ENCODE peak calls at places on chromosomes 12 and 14, in ten cellular contexts. One of them, this sample, is unnamed.
A peak's percentile ranks its signal among the peaks of the same experiment; 100 is the strongest.

GRCh38 chr14:45284802-45285201 is 31.8 kb upstream of the MIS18BP1 start:
- DNase-seq in CD8-positive, alpha-beta T cell: no peak
- DNase-seq in foreskin fibroblast: no peak
- DNase-seq in nephron progenitor cell: no peak
- DNase-seq in fibroblast of villous mesenchyme: no peak
- DNase-seq in adrenal gland: no peak
- DNase-seq in AG04450: no peak
- DNase-seq in upper lobe of right lung: no peak
- DNase-seq in fibroblast of mammary gland: peak; percentile 2
- DNase-seq in osteocyte: no peak
- DNase-seq in this sample: no peak

GRCh38 chr12:124993568-124994434 is at the start of gene BRI3BP:
- DNase-seq in CD8-positive, alpha-beta T cell: peak; percentile 65
- DNase-seq in foreskin fibroblast: peak; percentile 41
- DNase-seq in nephron progenitor cell: peak; percentile 71
- DNase-seq in fibroblast of villous mesenchyme: peak; percentile 53
- DNase-seq in adrenal gland: peak; percentile 34
- DNase-seq in AG04450: no peak
- DNase-seq in upper lobe of right lung: peak; percentile 84
- DNase-seq in fibroblast of mammary gland: peak; percentile 41
- DNase-seq in osteocyte: no peak
- DNase-seq in this sample: no peak

GRCh38 chr12:122860854-122861585 is 25.8 kb downstream of the HIP1R start:
- DNase-seq in CD8-positive, alpha-beta T cell: peak; percentile 22
- DNase-seq in foreskin fibroblast: no peak
- DNase-seq in nephron progenitor cell: no peak
- DNase-seq in fibroblast of villous mesenchyme: no peak
- DNase-seq in adrenal gland: no peak
- DNase-seq in AG04450: no peak
- DNase-seq in upper lobe of right lung: peak; percentile 66
- DNase-seq in fibroblast of mammary gland: no peak
- DNase-seq in osteocyte: no peak
- DNase-seq in this sample: no peak

GRCh38 chr14:51310453-51311074 is 70.5 kb downstream of the TMX1 start:
- DNase-seq in CD8-positive, alpha-beta T cell: no peak
- DNase-seq in foreskin fibroblast: peak; percentile 63
- DNase-seq in nephron progenitor cell: no peak
- DNase-seq in fibroblast of villous mesenchyme: peak; percentile 77
- DNase-seq in adrenal gland: no peak
- DNase-seq in AG04450: peak; percentile 26
- DNase-seq in upper lobe of right lung: no peak
- DNase-seq in fibroblast of mammary gland: peak; percentile 85
- DNase-seq in osteocyte: no peak
- DNase-seq in this sample: no peak

GRCh38 chr14:96192975-96193805 is 11.4 kb upstream of the BDKRB2 start:
- DNase-seq in CD8-positive, alpha-beta T cell: no peak
- DNase-seq in foreskin fibroblast: no peak
- DNase-seq in nephron progenitor cell: no peak
- DNase-seq in fibroblast of villous mesenchyme: no peak
- DNase-seq in adrenal gland: no peak
- DNase-seq in AG04450: no peak
- DNase-seq in upper lobe of right lung: no peak
- DNase-seq in fibroblast of mammary gland: no peak
- DNase-seq in osteocyte: no peak
- DNase-seq in this sample: no peak

GRCh38 chr12:105601158-105601557 is 270.7 kb downstream of the C12orf75 start:
- DNase-seq in CD8-positive, alpha-beta T cell: no peak
- DNase-seq in foreskin fibroblast: no peak
- DNase-seq in nephron progenitor cell: no peak
- DNase-seq in fibroblast of villous mesenchyme: peak; percentile 29
- DNase-seq in adrenal gland: no peak
- DNase-seq in AG04450: no peak
- DNase-seq in upper lobe of right lung: no peak
- DNase-seq in fibroblast of mammary gland: no peak
- DNase-seq in osteocyte: no peak
- DNase-seq in this sample: no peak

GRCh38 chr12:30515351-30515750 is 180.3 kb downstream of the IPO8 start:
- DNase-seq in CD8-positive, alpha-beta T cell: no peak
- DNase-seq in foreskin fibroblast: peak; percentile 2
- DNase-seq in nephron progenitor cell: no peak
- DNase-seq in fibroblast of villous mesenchyme: peak; percentile 34
- DNase-seq in adrenal gland: no peak
- DNase-seq in AG04450: no peak
- DNase-seq in upper lobe of right lung: no peak
- DNase-seq in fibroblast of mammary gland: peak; percentile 45
- DNase-seq in osteocyte: no peak
- DNase-seq in this sample: no peak

GRCh38 chr12:95548056-95548538 is 3.2 kb downstream of the USP44 start:
- DNase-seq in CD8-positive, alpha-beta T cell: peak; percentile 26
- DNase-seq in foreskin fibroblast: peak; percentile 17
- DNase-seq in nephron progenitor cell: no peak
- DNase-seq in fibroblast of villous mesenchyme: no peak
- DNase-seq in adrenal gland: peak; percentile 55
- DNase-seq in AG04450: no peak
- DNase-seq in upper lobe of right lung: peak; percentile 74
- DNase-seq in fibroblast of mammary gland: peak; percentile 8
- DNase-seq in osteocyte: no peak
- DNase-seq in this sample: no peak

GRCh38 chr12:50132505-50133135 is 20.6 kb downstream of the COX14 start:
- DNase-seq in CD8-positive, alpha-beta T cell: no peak
- DNase-seq in foreskin fibroblast: no peak
- DNase-seq in nephron progenitor cell: no peak
- DNase-seq in fibroblast of villous mesenchyme: peak; percentile 60
- DNase-seq in adrenal gland: no peak
- DNase-seq in AG04450: no peak
- DNase-seq in upper lobe of right lung: no peak
- DNase-seq in fibroblast of mammary gland: peak; percentile 76
- DNase-seq in osteocyte: no peak
- DNase-seq in this sample: no peak

GRCh38 chr12:53942467-53942997 is 3.9 kb downstream of the HOXC13 start:
- DNase-seq in CD8-positive, alpha-beta T cell: no peak
- DNase-seq in foreskin fibroblast: no peak
- DNase-seq in nephron progenitor cell: no peak
- DNase-seq in fibroblast of villous mesenchyme: no peak
- DNase-seq in adrenal gland: no peak
- DNase-seq in AG04450: no peak
- DNase-seq in upper lobe of right lung: no peak
- DNase-seq in fibroblast of mammary gland: no peak
- DNase-seq in osteocyte: no peak
- DNase-seq in this sample: no peak

GRCh38 chr12:40225984-40226602 is 1.3 kb downstream of the LRRK2 start:
- DNase-seq in CD8-positive, alpha-beta T cell: no peak
- DNase-seq in foreskin fibroblast: no peak
- DNase-seq in nephron progenitor cell: no peak
- DNase-seq in fibroblast of villous mesenchyme: no peak
- DNase-seq in adrenal gland: no peak
- DNase-seq in AG04450: no peak
- DNase-seq in upper lobe of right lung: no peak
- DNase-seq in fibroblast of mammary gland: no peak
- DNase-seq in osteocyte: no peak
- DNase-seq in this sample: no peak

GRCh38 chr14:105223260-105223659 is 25.1 kb upstream of the BTBD6 start:
- DNase-seq in CD8-positive, alpha-beta T cell: no peak
- DNase-seq in foreskin fibroblast: no peak
- DNase-seq in nephron progenitor cell: no peak
- DNase-seq in fibroblast of villous mesenchyme: no peak
- DNase-seq in adrenal gland: no peak
- DNase-seq in AG04450: no peak
- DNase-seq in upper lobe of right lung: no peak
- DNase-seq in fibroblast of mammary gland: no peak
- DNase-seq in osteocyte: no peak
- DNase-seq in this sample: no peak

GRCh38 chr14:85416771-85417170 is 113.2 kb upstream of the FLRT2 start:
- DNase-seq in CD8-positive, alpha-beta T cell: no peak
- DNase-seq in foreskin fibroblast: peak; percentile 72
- DNase-seq in nephron progenitor cell: no peak
- DNase-seq in fibroblast of villous mesenchyme: peak; percentile 81
- DNase-seq in adrenal gland: no peak
- DNase-seq in AG04450: peak; percentile 16
- DNase-seq in upper lobe of right lung: no peak
- DNase-seq in fibroblast of mammary gland: peak; percentile 84
- DNase-seq in osteocyte: no peak
- DNase-seq in this sample: no peak

GRCh38 chr14:23445773-23446172 is 10.3 kb upstream of the MYH7 start:
- DNase-seq in CD8-positive, alpha-beta T cell: no peak
- DNase-seq in foreskin fibroblast: no peak
- DNase-seq in nephron progenitor cell: no peak
- DNase-seq in fibroblast of villous mesenchyme: no peak
- DNase-seq in adrenal gland: no peak
- DNase-seq in AG04450: no peak
- DNase-seq in upper lobe of right lung: no peak
- DNase-seq in fibroblast of mammary gland: no peak
- DNase-seq in osteocyte: peak; percentile 46
- DNase-seq in this sample: no peak

DNA sequence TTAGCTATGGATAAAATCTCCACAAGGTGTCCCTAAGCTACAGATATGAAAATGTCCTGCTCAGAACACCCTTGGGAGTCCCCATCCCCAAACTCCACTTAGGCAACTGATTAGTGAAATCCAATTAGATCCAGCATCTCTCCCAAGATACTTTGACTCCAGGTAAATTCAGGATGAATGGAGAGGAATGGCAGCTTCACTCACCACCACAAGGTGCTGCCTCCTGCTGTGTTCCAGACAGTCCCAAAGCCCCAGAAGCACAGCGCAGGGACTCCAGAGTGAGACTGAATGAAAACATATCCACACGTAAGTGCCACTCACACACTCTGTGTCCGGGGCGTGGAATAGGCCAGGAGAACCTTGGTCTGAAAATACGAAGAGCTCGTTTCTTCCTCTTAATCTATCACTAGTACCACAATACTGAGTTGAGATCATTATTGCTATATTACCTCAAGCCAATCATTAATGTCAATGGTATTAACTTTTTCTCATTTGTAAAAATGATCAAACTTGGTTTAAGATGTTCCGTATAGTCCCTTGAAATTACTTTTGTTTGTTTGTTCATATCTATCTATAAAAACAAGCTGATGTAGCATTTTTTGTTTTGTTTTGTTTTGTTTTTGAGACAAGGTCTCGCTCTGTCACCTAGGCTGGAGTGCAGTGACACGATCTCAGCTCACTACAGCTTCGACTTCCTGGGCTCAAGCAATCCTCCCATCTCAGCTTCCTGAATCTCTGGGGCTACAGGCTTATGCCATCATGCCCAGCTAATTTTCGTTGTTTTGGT is 70.0 kb upstream of the BICD1 start:
- DNase-seq in CD8-positive, alpha-beta T cell: no peak
- DNase-seq in foreskin fibroblast: no peak
- DNase-seq in nephron progenitor cell: no peak
- DNase-seq in fibroblast of villous mesenchyme: no peak
- DNase-seq in adrenal gland: no peak
- DNase-seq in AG04450: no peak
- DNase-seq in upper lobe of right lung: no peak
- DNase-seq in fibroblast of mammary gland: no peak
- DNase-seq in osteocyte: no peak
- DNase-seq in this sample: no peak
- TF ChIP-seq CTCF in CD8-positive, alpha-beta T cell: no peak
- TF ChIP-seq CTCF in foreskin fibroblast: no peak
- TF ChIP-seq CTCF in nephron progenitor cell: no peak
- TF ChIP-seq CTCF in fibroblast of villous mesenchyme: no peak
- TF ChIP-seq CTCF in adrenal gland: no peak
- TF ChIP-seq CTCF in AG04450: no peak
- TF ChIP-seq CTCF in upper lobe of right lung: no peak
- TF ChIP-seq CTCF in fibroblast of mammary gland: no peak
- TF ChIP-seq CTCF in osteocyte: no peak
- TF ChIP-seq CTCF in this sample: peak; percentile 12

GRCh38 chr14:100271247-100271939 is 32.4 kb downstream of the YY1 start:
- DNase-seq in CD8-positive, alpha-beta T cell: peak; percentile 35
- DNase-seq in foreskin fibroblast: no peak
- DNase-seq in nephron progenitor cell: no peak
- DNase-seq in fibroblast of villous mesenchyme: peak; percentile 36
- DNase-seq in adrenal gland: peak; percentile 64
- DNase-seq in AG04450: no peak
- DNase-seq in upper lobe of right lung: no peak
- DNase-seq in fibroblast of mammary gland: peak; percentile 25
- DNase-seq in osteocyte: no peak
- DNase-seq in this sample: no peak
- TF ChIP-seq CTCF in CD8-positive, alpha-beta T cell: peak; percentile 50
- TF ChIP-seq CTCF in foreskin fibroblast: peak; percentile 23
- TF ChIP-seq CTCF in nephron progenitor cell: no peak
- TF ChIP-seq CTCF in fibroblast of villous mesenchyme: peak; percentile 30
- TF ChIP-seq CTCF in adrenal gland: peak; percentile 51
- TF ChIP-seq CTCF in AG04450: peak; percentile 28
- TF ChIP-seq CTCF in upper lobe of right lung: peak; percentile 45
- TF ChIP-seq CTCF in fibroblast of mammary gland: peak; percentile 30
- TF ChIP-seq CTCF in osteocyte: peak; percentile 54
- TF ChIP-seq CTCF in this sample: peak; percentile 75

DNA sequence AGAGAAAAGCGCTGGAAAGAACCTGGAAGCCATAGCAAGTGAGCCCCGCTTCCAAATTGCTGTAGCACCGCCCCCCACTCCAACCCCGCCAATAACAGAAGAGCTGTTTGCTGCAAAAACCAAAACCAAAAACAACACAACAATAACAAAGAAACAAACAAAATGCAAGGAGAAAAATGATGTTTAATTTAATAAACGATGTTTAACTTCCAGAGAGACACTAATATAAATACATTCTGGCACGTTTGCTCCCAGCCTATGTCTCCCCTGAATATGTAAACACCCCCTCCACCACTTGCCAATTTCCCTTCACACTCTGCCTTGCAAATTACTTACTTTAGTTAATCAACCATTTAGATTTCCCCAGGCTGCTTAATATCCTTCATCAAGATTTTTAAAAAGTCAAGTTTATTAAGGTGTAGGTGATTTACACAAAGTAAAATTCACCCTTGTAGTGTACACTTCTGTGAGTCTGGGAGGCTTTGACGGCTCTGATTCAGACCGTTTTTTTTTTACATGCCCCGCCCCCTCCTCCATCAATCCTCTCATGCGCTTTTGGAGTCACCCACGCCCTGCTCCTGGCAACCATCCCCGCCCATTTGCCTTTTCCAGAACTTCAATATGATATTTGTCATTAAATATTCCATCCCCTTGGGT is 482 bp upstream of the IFI27L2 start:
- DNase-seq in CD8-positive, alpha-beta T cell: no peak
- DNase-seq in foreskin fibroblast: peak; percentile 68
- DNase-seq in nephron progenitor cell: peak; percentile 45
- DNase-seq in fibroblast of villous mesenchyme: peak; percentile 37
- DNase-seq in adrenal gland: peak; percentile 80
- DNase-seq in AG04450: no peak
- DNase-seq in upper lobe of right lung: no peak
- DNase-seq in fibroblast of mammary gland: peak; percentile 75
- DNase-seq in osteocyte: peak; percentile 44
- DNase-seq in this sample: no peak
- TF ChIP-seq CTCF in CD8-positive, alpha-beta T cell: no peak
- TF ChIP-seq CTCF in foreskin fibroblast: no peak
- TF ChIP-seq CTCF in nephron progenitor cell: no peak
- TF ChIP-seq CTCF in fibroblast of villous mesenchyme: no peak
- TF ChIP-seq CTCF in adrenal gland: no peak
- TF ChIP-seq CTCF in AG04450: no peak
- TF ChIP-seq CTCF in upper lobe of right lung: no peak
- TF ChIP-seq CTCF in fibroblast of mammary gland: no peak
- TF ChIP-seq CTCF in osteocyte: no peak
- TF ChIP-seq CTCF in this sample: no peak

DNA sequence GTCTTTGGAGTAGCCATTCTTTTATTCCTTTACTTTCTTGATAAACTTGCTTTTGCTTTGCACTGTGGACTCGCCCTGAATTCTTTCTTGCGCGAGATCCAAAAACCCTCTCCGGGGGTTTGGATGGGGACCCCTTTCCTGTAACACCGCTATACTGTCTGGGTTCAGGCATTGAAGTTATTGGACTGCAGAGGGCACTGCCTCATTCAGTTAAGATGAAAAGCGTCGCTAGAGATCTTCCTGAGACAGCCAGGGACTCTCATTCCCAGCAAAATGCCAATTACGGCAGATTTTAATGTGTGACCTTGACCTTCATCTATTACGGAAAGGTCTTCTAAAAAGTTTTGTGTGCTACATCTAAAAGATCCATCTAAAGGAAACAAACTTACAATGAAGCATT is 17.3 kb upstream of the RIMKLB start:
- DNase-seq in CD8-positive, alpha-beta T cell: no peak
- DNase-seq in foreskin fibroblast: no peak
- DNase-seq in nephron progenitor cell: no peak
- DNase-seq in fibroblast of villous mesenchyme: no peak
- DNase-seq in adrenal gland: no peak
- DNase-seq in AG04450: no peak
- DNase-seq in upper lobe of right lung: no peak
- DNase-seq in fibroblast of mammary gland: no peak
- DNase-seq in osteocyte: no peak
- DNase-seq in this sample: no peak
- TF ChIP-seq CTCF in CD8-positive, alpha-beta T cell: no peak
- TF ChIP-seq CTCF in foreskin fibroblast: peak; percentile 11
- TF ChIP-seq CTCF in nephron progenitor cell: no peak
- TF ChIP-seq CTCF in fibroblast of villous mesenchyme: peak; percentile 24
- TF ChIP-seq CTCF in adrenal gland: no peak
- TF ChIP-seq CTCF in AG04450: no peak
- TF ChIP-seq CTCF in upper lobe of right lung: no peak
- TF ChIP-seq CTCF in fibroblast of mammary gland: no peak
- TF ChIP-seq CTCF in osteocyte: peak; percentile 22
- TF ChIP-seq CTCF in this sample: peak; percentile 41

This sample was measured in chondrocyte.